ENCODE peak calls at places on chromosomes 16 and 17, in four cellular contexts. D is lower lobe of right lung; K is GM18507; H is effector memory CD4-positive, alpha-beta T cell. M is an unnamed sample.

GRCh38 chr16:66487580-66488235 is 60.6 kb downstream of the BEAN1 start:
- DNase-seq in D (no peak), K (no peak), H (no peak), M (no peak)

GRCh38 chr16:18983565-18984424 is at the start of gene TMC7:
- DNase-seq in D (peak), K (no peak), H (no peak), M (peak)

GRCh38 chr16:82580293-82580900 is 46.4 kb upstream of the CDH13 start:
- DNase-seq in D (no peak), K (no peak), H (no peak), M (no peak)

GRCh38 chr16:3444032-3444388 is 530 bp downstream of the NAA60 start:
- DNase-seq in D (peak), K (no peak), H (peak), M (no peak)

GRCh38 chr16:76428858-76429257 is 151.7 kb downstream of the CNTNAP4 start:
- DNase-seq in D (no peak), K (no peak), H (no peak), M (no peak)

GRCh38 chr17:80824549-80825470 is 166.8 kb upstream of the CHMP6 start:
- DNase-seq in D (peak), K (no peak), H (no peak), M (peak)

GRCh38 chr16:5024632-5025031 is 9.1 kb downstream of the NAGPA start:
- DNase-seq in D (no peak), K (no peak), H (no peak), M (no peak)

GRCh38 chr16:3641801-3642396 is 12.6 kb upstream of the DNASE1 start:
- DNase-seq in D (peak), K (no peak), H (no peak), M (no peak)

GRCh38 chr17:72296456-72296855 is 175.6 kb downstream of the SOX9 start:
- DNase-seq in D (no peak), K (no peak), H (no peak), M (no peak)

GRCh38 chr17:71180801-71181385 is 939.9 kb upstream of the SOX9 start:
- DNase-seq in D (no peak), K (no peak), H (no peak), M (no peak)

GRCh38 chr17:62644487-62645173 is 17.2 kb downstream of the MRC2 start:
- DNase-seq in D (no peak), K (no peak), H (no peak), M (no peak)

GRCh38 chr17:51853857-51854256 is 304.7 kb downstream of the CA10 start:
- DNase-seq in D (no peak), K (no peak), H (no peak), M (no peak)

GRCh38 chr16:85057212-85057889 is 29.8 kb downstream of the KIAA0513 start:
- DNase-seq in D (no peak), K (no peak), H (no peak), M (no peak)

GRCh38 chr17:68346448-68346847 is 55.2 kb downstream of the ARSG start:
- DNase-seq in D (peak), K (peak), H (peak), M (peak)

GRCh38 chr17:78122991-78123249 is 5.6 kb downstream of the TMC6 start:
- DNase-seq in D (no peak), K (no peak), H (no peak), M (no peak)

GRCh38 chr17:12114686-12115418 is 94.2 kb downstream of the MAP2K4 start:
- DNase-seq in D (no peak), K (no peak), H (no peak), M (no peak)